ENCODE peak calls at places on chromosomes 12 and 14, in eight cellular contexts. L is glutamatergic neuron; O is activated CD8-positive, alpha-beta T cell treated with anti-CD3 and anti-CD28 coated beads for 36 hours; N is foreskin keratinocyte; I is cardiac muscle cell; S is choroid plexus epithelial cell; J is fibroblast of mammary gland; K is PC-3. Q is an unnamed sample.

GRCh38 chr12:84054811-84055210 is 857.8 kb downstream of the SLC6A15 start:
- DNase-seq in L (no peak), O (no peak), N (no peak), I (no peak), S (no peak), J (no peak), K (no peak), Q (no peak)

GRCh38 chr14:89736866-89737265 is 217.7 kb downstream of the EFCAB11 start:
- DNase-seq in L (no peak), O (no peak), N (no peak), I (no peak), S (no peak), J (no peak), K (no peak), Q (no peak)

GRCh38 chr14:79580908-79581307 is 630.4 kb downstream of the DIO2 start:
- DNase-seq in L (no peak), O (no peak), N (no peak), I (peak; percentile 67), S (no peak), J (no peak), K (no peak), Q (no peak)

GRCh38 chr12:113204806-113205205 is 16.5 kb upstream of the TPCN1 start:
- DNase-seq in L (no peak), O (no peak), N (no peak), I (no peak), S (peak; percentile 26), J (no peak), K (no peak), Q (no peak)

GRCh38 chr12:3553221-3553620 is 62.2 kb downstream of the PRMT8 start:
- DNase-seq in L (no peak), O (no peak), N (no peak), I (no peak), S (no peak), J (no peak), K (no peak), Q (no peak)

GRCh38 chr12:92539966-92540791 is 162.6 kb upstream of the PLEKHG7 start:
- DNase-seq in L (peak; percentile 79), O (peak; percentile 29), N (no peak), I (peak; percentile 8), S (no peak), J (no peak), K (no peak), Q (no peak)

GRCh38 chr14:20609215-20610001 is 18.2 kb upstream of the RNASE12 start:
- DNase-seq in L (peak; percentile 46), O (peak; percentile 73), N (peak; percentile 78), I (peak; percentile 88), S (peak; percentile 93), J (peak; percentile 89), K (peak; percentile 97), Q (peak; percentile 60)

GRCh38 chr14:97709552-97709951 is 912.4 kb downstream of the VRK1 start:
- DNase-seq in L (no peak), O (peak; percentile 73), N (no peak), I (no peak), S (no peak), J (no peak), K (no peak), Q (no peak)

GRCh38 chr12:54159140-54159539 is 29.6 kb downstream of the SMUG1 start:
- DNase-seq in L (peak; percentile 74), O (peak; percentile 32), N (no peak), I (peak; percentile 51), S (peak; percentile 3), J (no peak), K (no peak), Q (no peak)

GRCh38 chr14:93549578-93549977 is 118.8 kb downstream of the UNC79 start:
- DNase-seq in L (no peak), O (no peak), N (no peak), I (no peak), S (no peak), J (no peak), K (peak; percentile 16), Q (no peak)

GRCh38 chr12:107667464-107667863 is 18.1 kb upstream of the PWP1 start:
- DNase-seq in L (no peak), O (no peak), N (no peak), I (no peak), S (no peak), J (no peak), K (no peak), Q (no peak)

GRCh38 chr12:65892905-65893304 is 68.6 kb downstream of the HMGA2 start:
- DNase-seq in L (no peak), O (peak; percentile 20), N (no peak), I (no peak), S (peak; percentile 66), J (peak; percentile 85), K (peak; percentile 77), Q (no peak)

GRCh38 chr14:63563370-63564026 is 20.3 kb upstream of the PPP2R5E start:
- DNase-seq in L (no peak), O (no peak), N (peak; percentile 48), I (no peak), S (peak; percentile 53), J (no peak), K (peak; percentile 88), Q (no peak)

GRCh38 chr14:93932642-93933041 is 5.5 kb downstream of the FAM181A start:
- DNase-seq in L (no peak), O (no peak), N (no peak), I (no peak), S (no peak), J (no peak), K (no peak), Q (no peak)

GRCh38 chr12:119154435-119154818 is 24.3 kb upstream of the HSPB8 start:
- DNase-seq in L (peak; percentile 78), O (peak; percentile 5), N (no peak), I (no peak), S (peak; percentile 10), J (no peak), K (peak; percentile 6), Q (no peak)

GRCh38 chr12:133135747-133136146 is 5.3 kb downstream of the ZNF10 start:
- DNase-seq in L (no peak), O (no peak), N (no peak), I (no peak), S (no peak), J (no peak), K (no peak), Q (no peak)

GRCh38 chr14:104656014-104656714 is 33.3 kb upstream of the INF2 start:
- DNase-seq in L (peak; percentile 50), O (no peak), N (no peak), I (no peak), S (no peak), J (no peak), K (no peak), Q (no peak)

GRCh38 chr12:132456944-132457495 is 32.9 kb upstream of the FBRSL1 start:
- DNase-seq in L (no peak), O (no peak), N (no peak), I (no peak), S (no peak), J (no peak), K (no peak), Q (no peak)

GRCh38 chr12:68939500-68939899 is 6.5 kb upstream of the CPM start:
- DNase-seq in L (no peak), O (no peak), N (no peak), I (no peak), S (peak; percentile 9), J (peak; percentile 18), K (no peak), Q (no peak)

GRCh38 chr14:68807148-68807600 is 14.3 kb upstream of the ZFP36L1 start:
- DNase-seq in L (no peak), O (no peak), N (no peak), I (no peak), S (peak; percentile 88), J (peak; percentile 82), K (no peak), Q (no peak)

GRCh38 chr12:12612403-12612802 is 727 bp downstream of the CREBL2 start:
- DNase-seq in L (no peak), O (peak; percentile 23), N (no peak), I (peak; percentile 63), S (peak; percentile 86), J (peak; percentile 69), K (peak; percentile 58), Q (peak; percentile 27)

GRCh38 chr12:103493199-103493598 is 2.6 kb downstream of the C12orf42 start:
- DNase-seq in L (no peak), O (no peak), N (peak; percentile 96), I (no peak), S (no peak), J (no peak), K (no peak), Q (no peak)

GRCh38 chr12:66352197-66352596 is 49.9 kb downstream of the HELB start:
- DNase-seq in L (peak; percentile 69), O (peak; percentile 20), N (no peak), I (peak; percentile 32), S (peak; percentile 56), J (peak; percentile 17), K (peak; percentile 54), Q (no peak)

GRCh38 chr12:111437816-111438454 is 32.2 kb downstream of the SH2B3 start:
- DNase-seq in L (no peak), O (no peak), N (peak; percentile 63), I (no peak), S (peak; percentile 84), J (peak; percentile 90), K (peak; percentile 43), Q (no peak)

GRCh38 chr12:119512772-119513497 is 80.6 kb upstream of the TMEM233 start:
- DNase-seq in L (no peak), O (no peak), N (no peak), I (peak; percentile 77), S (peak; percentile 5), J (peak; percentile 2), K (peak; percentile 44), Q (no peak)

GRCh38 chr12:53336137-53336785 is at the start of gene SP7:
- DNase-seq in L (peak; percentile 36), O (no peak), N (no peak), I (no peak), S (peak; percentile 11), J (no peak), K (no peak), Q (no peak)

GRCh38 chr12:132027636-132028035 is 77.9 kb downstream of the EP400 start:
- DNase-seq in L (no peak), O (no peak), N (no peak), I (no peak), S (no peak), J (no peak), K (no peak), Q (no peak)

GRCh38 chr14:99118046-99118721 is 153.8 kb downstream of the BCL11B start:
- DNase-seq in L (peak; percentile 75), O (peak; percentile 34), N (no peak), I (peak; percentile 36), S (no peak), J (no peak), K (no peak), Q (no peak)
- TF ChIP-seq CTCF in L (no peak), O (no peak), N (no peak), I (no peak), S (no peak), J (no peak), K (no peak), Q (no peak)

GRCh38 chr12:116598341-116599284 is 39.4 kb downstream of the MAP1LC3B2 start:
- DNase-seq in L (no peak), O (no peak), N (no peak), I (no peak), S (no peak), J (peak; percentile 38), K (peak; percentile 16), Q (no peak)
- TF ChIP-seq CTCF in L (no peak), O (no peak), N (no peak), I (no peak), S (no peak), J (no peak), K (no peak), Q (no peak)

GRCh38 chr12:121796855-121797751 is 3.6 kb upstream of the RHOF start:
- DNase-seq in L (peak; percentile 80), O (no peak), N (no peak), I (peak; percentile 94), S (peak; percentile 82), J (peak; percentile 85), K (peak; percentile 97), Q (peak; percentile 93)
- TF ChIP-seq CTCF in L (no peak), O (no peak), N (peak; percentile 23), I (peak; percentile 37), S (peak; percentile 41), J (peak; percentile 19), K (peak; percentile 32), Q (peak; percentile 35)

GRCh38 chr14:37597538-37598084 is 2.2 kb downstream of the TTC6 start:
- DNase-seq in L (peak; percentile 63), O (no peak), N (no peak), I (no peak), S (peak; percentile 23), J (peak; percentile 30), K (peak; percentile 90), Q (no peak)
- TF ChIP-seq CTCF in L (peak; percentile 61), O (no peak), N (peak; percentile 70), I (peak; percentile 51), S (peak; percentile 67), J (peak; percentile 52), K (peak; percentile 83), Q (peak; percentile 60)